ENCODE peak calls at places on chromosomes 16 and 17, in eight cellular contexts. Y is central memory CD8-positive, alpha-beta T cell; G is AG20443; Z is T-helper 2 cell; N is NCI-H2029 treated with DMSO at 0.1 percent for 48 hours; J is effector CD8-positive, alpha-beta T cell; L is cerebellum; H is BJ. U is an unnamed sample.

GRCh38 chr17:37055511-37055910 is 106.8 kb downstream of the AATF start:
- DNase-seq in J (no peak), N (no peak), L (no peak), Z (no peak), H (no peak), Y (no peak), G (no peak), U (no peak)

GRCh38 chr16:12729448-12729847 is 74.2 kb downstream of the CPPED1 start:
- DNase-seq in Z (no peak), L (no peak), N (no peak), J (no peak), H (peak), Y (no peak), G (peak), U (no peak)

GRCh38 chr17:50133769-50134099 is 3.8 kb upstream of the SAMD14 start:
- DNase-seq in Z (no peak), N (no peak), G (peak), J (no peak), H (no peak), L (no peak), Y (no peak), U (peak)

GRCh38 chr17:19533718-19534561 is at the start of gene SLC47A1:
- DNase-seq in Z (no peak), J (no peak), G (peak), N (no peak), H (no peak), L (peak), Y (no peak), U (no peak)

GRCh38 chr17:66406701-66407644 is 104.6 kb downstream of the PRKCA start:
- DNase-seq in Z (no peak), Y (no peak), N (no peak), H (no peak), L (no peak), J (no peak), G (no peak), U (no peak)

GRCh38 chr17:82318772-82319606 is 1.6 kb upstream of the CD7 start:
- DNase-seq in L (no peak), J (no peak), Y (no peak), N (no peak), Z (no peak), H (no peak), G (no peak), U (no peak)

GRCh38 chr16:48041861-48042435 is 113.8 kb downstream of the ABCC12 start:
- DNase-seq in N (peak), J (no peak), H (no peak), G (no peak), L (peak), Z (no peak), Y (no peak), U (no peak)

GRCh38 chr16:68790130-68790761 is 53.1 kb upstream of the TANGO6 start:
- DNase-seq in Z (no peak), J (no peak), H (peak), G (peak), N (no peak), L (no peak), Y (no peak), U (no peak)

GRCh38 chr17:43338886-43339516 is 59.8 kb upstream of the ARL4D start:
- DNase-seq in Z (peak), N (peak), J (peak), G (no peak), Y (peak), L (peak), H (no peak), U (peak)

GRCh38 chr17:66667491-66668030 is 167.4 kb upstream of the CACNG5 start:
- DNase-seq in Y (peak), N (no peak), L (no peak), H (no peak), Z (no peak), J (peak), G (no peak), U (no peak)

GRCh38 chr16:12137344-12138094 is 161.0 kb downstream of the SNX29 start:
- DNase-seq in Z (no peak), Y (no peak), L (no peak), N (no peak), J (no peak), H (no peak), G (no peak), U (no peak)

GRCh38 chr17:373616-374225 is 21.1 kb upstream of the RPH3AL start:
- DNase-seq in Z (no peak), G (no peak), Y (no peak), N (no peak), L (no peak), H (no peak), J (no peak), U (no peak)

GRCh38 chr16:72604375-72604774 is 432.4 kb upstream of the PMFBP1 start:
- DNase-seq in G (no peak), J (no peak), Y (no peak), L (no peak), Z (no peak), H (no peak), N (no peak), U (no peak)

GRCh38 chr17:3544365-3544764 is 13.2 kb downstream of the TRPV3 start:
- DNase-seq in J (no peak), H (no peak), Z (no peak), Y (no peak), L (no peak), N (no peak), G (no peak), U (no peak)

GRCh38 chr16:10039220-10040096 is 142.8 kb downstream of the GRIN2A start:
- DNase-seq in Y (no peak), H (no peak), G (peak), Z (no peak), L (peak), N (peak), J (no peak), U (peak)

GRCh38 chr17:79398441-79398840 is 212.4 kb downstream of the RBFOX3 start:
- DNase-seq in Y (no peak), G (no peak), J (no peak), N (no peak), L (no peak), H (no peak), Z (no peak), U (no peak)

GRCh38 chr17:8345052-8345690 is 5.5 kb downstream of the ODF4 start:
- DNase-seq in L (no peak), H (no peak), G (no peak), J (no peak), Z (no peak), N (no peak), Y (no peak), U (no peak)

GRCh38 chr17:36846410-36847292 is 90.6 kb upstream of the LHX1 start:
- DNase-seq in Z (no peak), N (no peak), Y (no peak), J (no peak), H (no peak), L (no peak), G (no peak), U (no peak)

GRCh38 chr17:40541873-40542561 is 23.3 kb downstream of the CCR7 start:
- DNase-seq in G (no peak), J (no peak), Y (no peak), H (no peak), L (no peak), Z (no peak), N (no peak), U (no peak)

GRCh38 chr17:51739245-51739886 is 419.1 kb downstream of the CA10 start:
- DNase-seq in G (no peak), L (no peak), Z (no peak), J (no peak), Y (no peak), H (no peak), N (peak), U (no peak)

GRCh38 chr17:7854078-7854777 is 638 bp upstream of the TMEM88 start:
- DNase-seq in G (no peak), N (no peak), Y (no peak), H (no peak), L (no peak), Z (no peak), J (no peak), U (peak)

GRCh38 chr16:75108792-75109731 is 7.5 kb downstream of the LDHD start:
- DNase-seq in L (peak), Z (no peak), N (peak), H (peak), G (peak), J (no peak), Y (no peak), U (peak)